ENCODE peak calls at places on chromosomes 5 and 9, in ten cellular contexts. Z is cardiac fibroblast, J is mucosa of descending colon, M is progenitor cell of endocrine pancreas, I is omental fat pad, O is lower lobe of right lung, C is AG09319, P is ovary, T is left ventricle myocardium inferior, N is DND-41. L is an unnamed sample.

GRCh38 chr9:90088411-90088810 is 483.6 kb downstream of the GADD45G start:
- DNase-seq in J (no peak), O (no peak), N (no peak), Z (no peak), T (no peak), P (no peak), I (no peak), M (no peak), C (no peak), L (no peak)

GRCh38 chr9:122119166-122119521 is 26.0 kb upstream of the TTLL11 start:
- DNase-seq in T (no peak), P (no peak), O (no peak), J (no peak), I (no peak), M (no peak), C (no peak), N (no peak), Z (no peak), L (no peak)

GRCh38 chr5:79771387-79771786 is 81.8 kb downstream of the CMYA5 start:
- DNase-seq in Z (peak; percentile 36), C (peak; percentile 29), J (no peak), P (no peak), T (no peak), I (no peak), O (no peak), N (no peak), M (no peak), L (no peak)

GRCh38 chr5:77972545-77973252 is 196.6 kb upstream of the TBCA start:
- DNase-seq in I (no peak), O (no peak), Z (no peak), N (no peak), P (no peak), M (peak; percentile 22), J (no peak), T (no peak), C (no peak), L (peak; percentile 25)

GRCh38 chr5:41790038-41790776 is 80.0 kb downstream of the OXCT1 start:
- DNase-seq in N (no peak), M (no peak), I (no peak), Z (no peak), P (no peak), C (peak; percentile 44), T (no peak), J (no peak), O (no peak), L (no peak)

GRCh38 chr9:6711403-6711802 is 46.4 kb upstream of the KDM4C start:
- DNase-seq in M (no peak), P (no peak), T (no peak), J (no peak), O (no peak), Z (peak; percentile 15), C (no peak), I (no peak), N (no peak), L (no peak)

GRCh38 chr9:36911601-36912412 is 122.3 kb downstream of the PAX5 start:
- DNase-seq in M (no peak), J (no peak), Z (no peak), C (no peak), O (no peak), I (no peak), T (no peak), N (no peak), P (no peak), L (no peak)

GRCh38 chr9:126334626-126335621 is 8.3 kb downstream of the MVB12B start:
- DNase-seq in Z (peak; percentile 51), O (no peak), J (no peak), T (no peak), C (no peak), P (no peak), I (no peak), M (no peak), N (no peak), L (no peak)

GRCh38 chr5:143924311-143924710 is 112.3 kb downstream of the HMHB1 start:
- DNase-seq in J (no peak), N (no peak), Z (no peak), T (no peak), I (no peak), O (no peak), P (no peak), M (no peak), C (no peak), L (no peak)

GRCh38 chr5:147971472-147971871 is 65.1 kb upstream of the C5orf46 start:
- DNase-seq in T (no peak), N (no peak), Z (no peak), M (no peak), J (no peak), O (no peak), I (no peak), P (no peak), C (no peak), L (no peak)

GRCh38 chr5:43428034-43428712 is 16.0 kb upstream of the CCL28 start:
- DNase-seq in T (no peak), O (no peak), N (no peak), Z (peak; percentile 73), M (no peak), J (no peak), C (no peak), P (no peak), I (no peak), L (no peak)

GRCh38 chr9:92501671-92502393 is 19.5 kb upstream of the ASPN start:
- DNase-seq in C (peak; percentile 63), I (no peak), M (no peak), T (peak; percentile 38), Z (peak; percentile 55), O (no peak), P (no peak), J (peak; percentile 63), N (no peak), L (peak; percentile 50)

GRCh38 chr9:93234600-93234999 is 50.7 kb downstream of the WNK2 start:
- DNase-seq in Z (no peak), O (no peak), C (no peak), N (no peak), M (no peak), J (peak; percentile 69), T (no peak), P (no peak), I (no peak), L (no peak)

GRCh38 chr5:122229551-122229950 is 82.5 kb upstream of the SNCAIP start:
- DNase-seq in C (no peak), I (no peak), J (no peak), O (no peak), T (no peak), Z (no peak), P (no peak), N (no peak), M (no peak), L (no peak)

GRCh38 chr5:122180863-122181519 is 51.6 kb downstream of the ZNF474 start:
- DNase-seq in Z (peak; percentile 96), M (no peak), C (no peak), N (no peak), O (no peak), P (no peak), J (no peak), I (no peak), T (no peak), L (no peak)

DNA sequence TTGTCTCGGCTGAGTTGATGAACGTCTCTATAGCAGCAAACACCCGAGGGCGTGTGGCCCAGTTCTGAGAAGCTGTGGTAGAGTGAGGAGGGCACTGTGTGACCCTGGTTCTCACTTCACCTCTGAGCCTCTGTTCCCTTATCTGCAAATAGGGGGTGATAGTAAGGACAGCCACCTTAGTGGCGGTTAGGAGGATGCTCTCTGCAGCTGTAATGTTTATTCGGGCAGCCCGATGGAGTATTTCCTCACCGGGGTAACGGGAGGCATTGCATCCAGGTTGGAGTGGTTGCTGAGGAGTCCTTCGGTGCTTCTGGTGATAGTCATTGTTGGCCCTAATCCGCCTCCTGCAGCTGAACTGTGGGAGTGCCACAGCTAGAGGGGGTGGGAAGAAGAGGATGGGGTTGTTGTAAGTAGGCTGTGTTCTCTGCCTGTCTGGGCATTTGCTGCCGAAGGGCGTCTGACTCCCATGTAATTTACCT is 13.9 kb downstream of the PRRC2B start:
- DNase-seq in J (no peak), Z (peak; percentile 64), M (no peak), N (no peak), O (peak; percentile 60), T (peak; percentile 37), P (peak; percentile 64), C (no peak), I (no peak), L (peak; percentile 43)
- TF ChIP-seq CTCF in J (no peak), Z (peak; percentile 48), M (peak; percentile 41), N (no peak), O (peak; percentile 47), T (peak; percentile 64), P (peak; percentile 24), C (peak; percentile 38), I (no peak), L (no peak)

DNA sequence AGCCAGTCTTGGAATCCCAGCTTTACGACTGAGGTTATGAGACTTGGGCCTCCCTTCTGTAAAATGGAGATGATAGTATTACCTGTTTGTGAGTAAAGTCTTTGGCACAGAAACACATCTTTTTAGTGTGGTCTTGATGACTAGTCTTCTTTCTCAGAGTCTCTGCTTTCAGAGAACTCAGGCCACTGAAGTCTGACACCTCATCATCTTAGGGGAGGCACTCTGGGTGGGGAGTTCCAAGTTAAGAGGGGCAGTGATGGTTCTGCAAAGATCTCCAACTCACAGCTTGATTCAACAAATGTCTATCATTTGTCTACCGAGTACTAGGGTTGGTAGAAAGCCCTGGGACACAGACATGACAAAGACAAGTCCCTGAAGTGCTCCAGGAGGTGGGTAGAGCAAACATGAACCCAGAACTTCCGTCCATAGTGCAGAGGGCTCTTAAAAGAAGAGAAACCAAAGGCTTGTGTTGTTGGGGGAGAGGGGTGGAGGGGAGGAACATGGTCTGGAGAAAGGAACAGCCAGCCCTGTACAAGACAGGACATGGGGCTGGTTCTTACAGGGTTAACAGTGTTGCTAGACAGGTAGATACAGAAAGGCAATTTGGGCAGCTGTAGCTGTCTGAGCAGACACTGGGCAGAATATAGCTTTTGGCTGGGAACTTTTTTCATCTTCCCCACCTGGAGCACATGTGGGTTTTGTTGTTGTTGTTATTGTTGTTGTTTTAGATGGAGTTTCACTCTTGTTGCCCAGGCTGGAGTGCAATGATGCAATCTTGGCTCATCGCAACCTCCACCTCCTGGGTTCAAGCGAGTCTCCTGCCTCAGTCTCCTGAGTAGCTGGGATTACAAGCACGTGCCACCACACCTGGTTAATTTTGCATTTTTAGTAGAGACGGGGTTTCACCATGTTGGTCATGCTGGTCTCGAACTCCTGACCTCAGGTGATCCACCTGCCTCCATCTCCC is 2.6 kb upstream of the CD14 start:
- DNase-seq in Z (no peak), P (no peak), J (no peak), M (no peak), C (no peak), N (no peak), T (no peak), O (no peak), I (no peak), L (no peak)
- TF ChIP-seq CTCF in Z (no peak), P (no peak), J (peak; percentile 2), M (no peak), C (no peak), N (no peak), T (no peak), O (no peak), I (no peak), L (no peak)

GRCh38 chr5:124888050-124888506 is 141.6 kb upstream of the ZNF608 start:
- DNase-seq in Z (no peak), P (no peak), I (no peak), J (peak; percentile 42), O (no peak), N (peak; percentile 14), C (no peak), T (no peak), M (no peak), L (peak; percentile 15)
- TF ChIP-seq CTCF in Z (no peak), P (no peak), I (no peak), J (no peak), O (no peak), N (peak; percentile 57), C (no peak), T (no peak), M (peak; percentile 45), L (no peak)

GRCh38 chr5:113205807-113206206 is 229.0 kb downstream of the TSSK1B start:
- DNase-seq in T (no peak), C (no peak), J (no peak), M (no peak), Z (no peak), N (no peak), O (no peak), P (no peak), I (no peak), L (no peak)
- TF ChIP-seq CTCF in T (peak; percentile 57), C (no peak), J (no peak), M (no peak), Z (no peak), N (no peak), O (no peak), P (no peak), I (no peak), L (no peak)